ENCODE peak calls at places on chromosomes 5 and 9, in four cellular contexts. K is mucosa of descending colon; O is activated effector memory CD4-positive, alpha-beta T cell treated with anti-CD3 and anti-CD28 coated beads, Interleukin-2, amount 50 U/mL, for 16 hours; Q is fibroblast of pulmonary artery. F is an unnamed sample.

GRCh38 chr5:74762599-74762998 is 4.3 kb downstream of the GFM2 start:
- DNase-seq in O (peak; percentile 60), Q (peak; percentile 51), K (no peak), F (peak; percentile 27)

GRCh38 chr9:93086445-93087224 is 9.4 kb upstream of the CARD19 start:
- DNase-seq in K (peak; percentile 46), Q (no peak), O (peak; percentile 37), F (no peak)

GRCh38 chr9:101668466-101668865 is 70.0 kb downstream of the GRIN3A start:
- DNase-seq in O (no peak), K (no peak), Q (no peak), F (no peak)

GRCh38 chr5:35488786-35489185 is 128.9 kb upstream of the SPEF2 start:
- DNase-seq in O (no peak), Q (no peak), K (no peak), F (no peak)

GRCh38 chr5:111512026-111512405 is 319 bp downstream of the STARD4 start:
- DNase-seq in K (no peak), O (no peak), Q (peak; percentile 40), F (no peak)

GRCh38 chr5:142295084-142295758 is 29.6 kb downstream of the SPRY4 start:
- DNase-seq in O (no peak), K (no peak), Q (peak; percentile 56), F (no peak)

GRCh38 chr9:87386490-87386889 is 111.2 kb upstream of the DAPK1 start:
- DNase-seq in K (no peak), Q (no peak), O (no peak), F (no peak)

GRCh38 chr9:91340395-91340794 is 21.3 kb downstream of the AUH start:
- DNase-seq in O (no peak), Q (no peak), K (no peak), F (no peak)

GRCh38 chr9:127838375-127839078 is 15.9 kb downstream of the ENG start:
- DNase-seq in Q (peak; percentile 94), K (peak; percentile 51), O (no peak), F (peak; percentile 94)

GRCh38 chr5:114265661-114266060 is 96.2 kb upstream of the KCNN2 start:
- DNase-seq in O (no peak), Q (no peak), K (no peak), F (no peak)

GRCh38 chr9:2281031-2281802 is 266.1 kb downstream of the SMARCA2 start:
- DNase-seq in K (no peak), O (no peak), Q (peak; percentile 11), F (no peak)

GRCh38 chr5:138495351-138495750 is 30.1 kb downstream of the EGR1 start:
- DNase-seq in Q (no peak), O (no peak), K (no peak), F (no peak)

GRCh38 chr5:173278641-173279040 is 43.6 kb upstream of the NKX2-5 start:
- DNase-seq in O (no peak), Q (no peak), K (no peak), F (no peak)

GRCh38 chr5:57566914-57567313 is 84.3 kb upstream of the ACTBL2 start:
- DNase-seq in O (no peak), K (no peak), Q (peak; percentile 83), F (peak; percentile 15)

GRCh38 chr9:126417007-126417406 is 90.4 kb downstream of the MVB12B start:
- DNase-seq in K (no peak), O (no peak), Q (no peak), F (no peak)

GRCh38 chr5:7181841-7182240 is 214.1 kb upstream of the ADCY2 start:
- DNase-seq in Q (no peak), O (no peak), K (no peak), F (no peak)

GRCh38 chr9:120482424-120483186 is 97.4 kb downstream of the CDK5RAP2 start:
- DNase-seq in Q (no peak), K (no peak), O (no peak), F (no peak)

GRCh38 chr5:14168139-14168792 is 25.1 kb downstream of the TRIO start:
- DNase-seq in O (no peak), K (no peak), Q (no peak), F (no peak)

GRCh38 chr9:114604974-114605373 is 6.1 kb upstream of the TMEM268 start:
- DNase-seq in K (no peak), Q (no peak), O (no peak), F (no peak)

GRCh38 chr5:1878050-1878849 is 4.5 kb downstream of the IRX4 start:
- DNase-seq in K (no peak), O (no peak), Q (no peak), F (no peak)

GRCh38 chr9:136994885-136995224 is 1.5 kb downstream of the CLIC3 start:
- DNase-seq in Q (no peak), O (no peak), K (peak; percentile 51), F (no peak)

GRCh38 chr5:110019119-110019518 is 329.4 kb downstream of the MAN2A1 start:
- DNase-seq in O (no peak), Q (no peak), K (no peak), F (no peak)